ENCODE peak calls at places on chromosomes 7 and 10, in four cellular contexts. B, E, O and R are unnamed samples.

GRCh38 chr7:43649755-43650274 is 66.9 kb downstream of the STK17A start:
- DNase-seq in B (no peak), E (no peak), O (no peak), R (peak)

GRCh38 chr10:65570143-65571010 is 1355.5 kb upstream of the LRRTM3 start:
- DNase-seq in B (peak), E (peak), O (peak), R (peak)

GRCh38 chr7:95693551-95694333 is 78.6 kb upstream of the DYNC1I1 start:
- DNase-seq in B (no peak), E (peak), O (no peak), R (peak)

GRCh38 chr7:30348083-30348560 is 63.7 kb downstream of the ZNRF2 start:
- DNase-seq in B (peak), E (peak), O (no peak), R (peak)

GRCh38 chr7:4612237-4612636 is 69.9 kb upstream of the FOXK1 start:
- DNase-seq in B (no peak), E (no peak), O (no peak), R (no peak)

GRCh38 chr10:129756912-129757861 is 206.9 kb downstream of the EBF3 start:
- DNase-seq in B (no peak), E (no peak), O (no peak), R (no peak)

GRCh38 chr7:149778696-149779501 is 5.5 kb upstream of the ZNF467 start:
- DNase-seq in B (no peak), E (no peak), O (peak), R (no peak)

GRCh38 chr10:102776779-102777417 is 33.1 kb downstream of the WBP1L start:
- DNase-seq in B (peak), E (peak), O (peak), R (peak)

GRCh38 chr7:70082026-70082655 is 483.9 kb downstream of the AUTS2 start:
- DNase-seq in B (no peak), E (no peak), O (no peak), R (no peak)

GRCh38 chr7:103993551-103993950 is 4.1 kb upstream of the RELN start:
- DNase-seq in B (no peak), E (no peak), O (no peak), R (peak)

GRCh38 chr7:39595102-39595620 is 28.2 kb upstream of the RALA start:
- DNase-seq in B (peak), E (no peak), O (no peak), R (peak)

GRCh38 chr10:79393924-79394610 is 46.8 kb downstream of the PPIF start:
- DNase-seq in B (no peak), E (no peak), O (no peak), R (no peak)

GRCh38 chr10:7412482-7413251 is 1.8 kb upstream of the SFMBT2 start:
- DNase-seq in B (no peak), E (peak), O (peak), R (no peak)

GRCh38 chr10:17049195-17049594 is 80.4 kb downstream of the CUBN start:
- DNase-seq in B (peak), E (no peak), O (no peak), R (no peak)

GRCh38 chr7:154633641-154634040 is 369.3 kb downstream of the PAXIP1 start:
- DNase-seq in B (no peak), E (no peak), O (no peak), R (no peak)

GRCh38 chr7:17939670-17940301 is 508 bp downstream of the SNX13 start:
- DNase-seq in B (peak), E (peak), O (peak), R (peak)

GRCh38 chr7:111958889-111959288 is 247.3 kb downstream of the DOCK4 start:
- DNase-seq in B (no peak), E (no peak), O (peak), R (no peak)

GRCh38 chr7:22137466-22137865 is 191.8 kb upstream of the CDCA7L start:
- DNase-seq in B (no peak), E (no peak), O (no peak), R (peak)

GRCh38 chr10:6333086-6333485 is 130.4 kb downstream of the PFKFB3 start:
- DNase-seq in B (no peak), E (no peak), O (no peak), R (no peak)

GRCh38 chr10:7199152-7199760 is 211.6 kb downstream of the SFMBT2 start:
- DNase-seq in B (no peak), E (no peak), O (no peak), R (peak)

GRCh38 chr10:110399163-110400094 is 94.7 kb upstream of the SMNDC1 start:
- DNase-seq in B (no peak), E (peak), O (no peak), R (peak)

GRCh38 chr10:71753091-71753959 is 20.0 kb downstream of the VSIR start:
- DNase-seq in B (peak), E (no peak), O (no peak), R (no peak)

GRCh38 chr7:129843365-129843898 is 109.3 kb downstream of the UBE2H start:
- DNase-seq in B (no peak), E (no peak), O (no peak), R (no peak)

GRCh38 chr10:44177610-44178009 is 207.3 kb downstream of the CXCL12 start:
- DNase-seq in B (no peak), E (no peak), O (no peak), R (no peak)

GRCh38 chr10:61465807-61466425 is 12.7 kb upstream of the TMEM26 start:
- DNase-seq in B (peak), E (no peak), O (no peak), R (peak)

GRCh38 chr10:7302393-7303054 is 108.3 kb downstream of the SFMBT2 start:
- DNase-seq in B (no peak), E (peak), O (no peak), R (peak)

GRCh38 chr10:101512741-101513140 is 75.3 kb downstream of the POLL start:
- DNase-seq in B (no peak), E (no peak), O (no peak), R (peak)

GRCh38 chr10:130989670-130990247 is 321.8 kb downstream of the TCERG1L start:
- DNase-seq in B (no peak), E (no peak), O (peak), R (no peak)

GRCh38 chr10:101165736-101166135 is 34.6 kb downstream of the TLX1 start:
- DNase-seq in B (no peak), E (no peak), O (no peak), R (no peak)

DNA sequence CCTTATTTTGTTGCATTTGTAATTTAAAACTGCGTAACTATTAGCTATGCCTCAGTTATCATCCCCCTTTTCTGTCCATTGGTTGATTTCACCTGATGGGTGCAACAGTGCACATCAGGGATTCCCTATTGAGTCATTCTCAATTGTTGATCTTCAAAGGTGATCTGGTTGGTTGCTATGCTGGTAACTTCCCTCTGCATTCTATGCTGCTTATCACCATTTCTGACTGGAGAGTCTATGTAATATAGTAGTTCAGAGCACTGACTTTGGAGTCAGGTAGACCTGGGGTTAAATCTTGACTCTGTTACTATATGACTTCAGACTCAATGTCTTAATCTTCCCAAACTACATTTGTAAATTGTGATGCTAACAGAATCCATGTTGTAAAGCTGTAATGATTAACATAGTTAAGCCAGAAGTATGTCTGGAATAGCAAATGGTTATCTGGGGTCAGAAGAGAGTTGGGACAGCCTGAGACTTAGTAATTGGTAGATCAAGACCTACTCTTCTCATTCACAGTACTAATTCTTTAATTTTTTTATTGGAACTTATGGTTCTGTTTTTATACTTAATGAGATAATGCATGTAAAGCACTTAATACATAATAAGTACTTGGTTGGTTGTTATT is 38.1 kb downstream of the EXOC6 start:
- DNase-seq in B (no peak), E (peak), O (no peak), R (peak)
- TF ChIP-seq SMC3 in B (no peak), E (no peak), O (no peak), R (no peak)

GRCh38 chr7:158411232-158411950 is 176.2 kb downstream of the PTPRN2 start:
- DNase-seq in B (no peak), E (no peak), O (no peak), R (no peak)

GRCh38 chr7:158409120-158409519 is 178.5 kb downstream of the PTPRN2 start:
- DNase-seq in B (no peak), E (no peak), O (no peak), R (no peak)

GRCh38 chr7:158407581-158408331 is 179.9 kb downstream of the PTPRN2 start:
- DNase-seq in B (peak), E (peak), O (peak), R (no peak)

GRCh38 chr7:158409816-158410330 is 177.8 kb downstream of the PTPRN2 start:
- DNase-seq in B (no peak), E (no peak), O (no peak), R (no peak)

DNA sequence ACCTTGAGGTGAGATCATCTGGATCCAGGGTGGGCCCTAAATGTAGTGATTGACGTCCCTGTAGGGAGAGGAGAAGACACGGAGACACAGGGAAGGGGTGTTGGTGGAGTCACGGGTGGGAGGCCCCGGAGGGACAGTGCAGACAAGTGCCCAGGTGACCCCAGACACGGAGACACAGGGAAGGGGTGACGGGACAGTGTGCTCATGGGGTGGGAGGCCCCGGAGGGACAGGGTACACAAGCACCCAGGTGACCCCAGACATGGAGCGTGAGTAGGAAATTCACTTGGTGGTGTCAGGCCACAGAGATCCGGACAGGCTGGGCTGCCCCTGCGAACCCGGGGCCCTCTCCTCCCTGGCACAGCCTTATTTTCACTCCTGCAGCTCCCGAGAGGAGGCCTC is 176.9 kb downstream of the PTPRN2 start:
- DNase-seq in B (no peak), E (no peak), O (no peak), R (no peak)
- TF ChIP-seq SMC3 in B (no peak), E (no peak), O (no peak), R (no peak)

GRCh38 chr7:2956076-2956475 is 87.6 kb downstream of the CARD11 start:
- DNase-seq in B (no peak), E (no peak), O (no peak), R (no peak)

GRCh38 chr7:2955177-2955768 is 88.4 kb downstream of the CARD11 start:
- DNase-seq in B (peak), E (no peak), O (no peak), R (no peak)

GRCh38 chr7:2953099-2953498 is 90.6 kb downstream of the CARD11 start:
- DNase-seq in B (no peak), E (no peak), O (no peak), R (no peak)

GRCh38 chr7:2953588-2954407 is 89.9 kb downstream of the CARD11 start:
- DNase-seq in B (no peak), E (no peak), O (no peak), R (no peak)

GRCh38 chr7:2954433-2954853 is 89.2 kb downstream of the CARD11 start:
- DNase-seq in B (no peak), E (no peak), O (no peak), R (no peak)
- TF ChIP-seq SMC3 in B (no peak), E (no peak), O (no peak), R (no peak)

DNA sequence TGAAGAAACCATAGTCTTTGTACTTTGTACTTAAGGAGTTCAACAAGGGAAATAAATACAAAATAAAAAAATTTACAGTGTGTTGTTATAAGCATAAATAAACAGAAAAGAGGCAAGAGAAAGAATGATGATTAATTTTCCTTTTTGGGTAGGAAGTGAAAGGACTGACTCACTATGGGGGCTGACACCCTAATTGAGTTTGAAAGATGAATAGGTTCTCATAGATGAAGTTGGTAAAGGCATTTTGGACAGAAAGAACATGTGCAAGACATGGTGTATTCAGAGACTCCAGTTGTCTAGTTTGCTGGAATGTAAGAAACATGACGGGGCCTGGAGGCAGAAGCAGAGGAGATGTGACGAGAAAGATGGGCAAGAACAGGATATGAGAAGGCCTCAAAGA is 83.7 kb downstream of the VPS50 start:
- DNase-seq in B (no peak), E (no peak), O (no peak), R (no peak)
- TF ChIP-seq SMC3 in B (no peak), E (no peak), O (no peak), R (no peak)

GRCh38 chr10:1294748-1295147 is 238.6 kb downstream of the WDR37 start:
- DNase-seq in B (no peak), E (no peak), O (no peak), R (no peak)
- TF ChIP-seq SMC3 in B (no peak), E (no peak), O (no peak), R (no peak)

DNA sequence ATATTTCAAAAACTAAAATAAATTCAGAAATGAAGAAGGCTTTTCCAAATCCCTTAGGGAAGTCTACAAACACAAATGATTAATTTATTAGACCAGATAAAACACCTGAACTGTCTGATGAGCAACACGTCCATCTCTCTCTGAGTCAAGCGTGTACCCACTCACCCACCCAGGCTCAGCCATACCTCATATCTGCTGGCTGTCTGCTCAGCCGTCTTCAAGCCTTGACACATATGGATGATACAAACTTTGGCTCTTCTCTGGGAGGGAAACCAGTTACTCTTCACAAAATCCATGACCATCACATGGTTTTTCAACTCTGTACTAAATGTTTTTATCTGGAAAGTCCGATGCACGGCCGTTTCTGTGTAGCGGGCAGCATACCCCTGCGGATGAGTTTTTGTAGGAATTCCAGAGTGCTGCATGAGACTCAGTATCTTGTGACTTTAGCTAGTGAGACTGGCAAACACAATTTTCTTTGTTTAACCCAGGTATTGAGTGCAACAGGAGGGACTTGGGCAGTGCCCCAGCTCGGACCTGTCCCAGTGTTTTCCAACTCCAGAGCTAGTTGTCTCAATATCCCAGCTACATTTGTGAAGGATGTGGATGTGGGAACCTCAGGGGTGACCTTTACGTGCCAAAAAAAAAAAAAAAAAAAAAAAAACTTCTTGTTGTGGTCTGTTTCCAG is at the start of gene C10orf90:
- DNase-seq in B (no peak), E (no peak), O (no peak), R (no peak)
- TF ChIP-seq SMC3 in B (no peak), E (no peak), O (no peak), R (no peak)

GRCh38 chr7:12801107-12801506 is 113.7 kb downstream of the ARL4A start:
- DNase-seq in B (no peak), E (no peak), O (no peak), R (no peak)

GRCh38 chr7:12802070-12802469 is 114.6 kb downstream of the ARL4A start:
- DNase-seq in B (peak), E (no peak), O (no peak), R (no peak)

GRCh38 chr7:12805518-12805928 is 118.1 kb downstream of the ARL4A start:
- DNase-seq in B (no peak), E (no peak), O (no peak), R (no peak)

GRCh38 chr7:12805957-12806356 is 118.5 kb downstream of the ARL4A start:
- DNase-seq in B (peak), E (no peak), O (no peak), R (no peak)

DNA sequence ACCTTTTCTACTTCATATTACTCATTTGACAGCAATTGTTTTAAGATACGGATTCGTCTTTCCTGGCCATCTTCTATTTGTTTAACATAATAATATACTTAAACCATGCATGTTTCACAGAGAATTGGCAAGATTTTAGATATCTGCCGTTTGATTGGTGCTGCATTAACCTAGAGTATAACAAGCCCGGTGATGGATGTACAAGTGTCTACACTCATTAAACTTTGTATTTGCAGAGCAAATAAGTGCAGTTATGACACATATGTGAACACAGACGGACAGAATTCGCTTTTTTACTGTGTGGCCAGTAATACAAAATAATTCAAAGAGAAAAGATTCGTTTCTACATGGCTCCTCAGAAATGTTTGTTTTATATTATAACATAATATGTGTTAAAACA is 116.1 kb downstream of the ARL4A start:
- DNase-seq in B (no peak), E (no peak), O (no peak), R (no peak)
- TF ChIP-seq SMC3 in B (no peak), E (no peak), O (no peak), R (no peak)

GRCh38 chr7:127995866-127996215 is 35.4 kb downstream of the LRRC4 start:
- DNase-seq in B (no peak), E (no peak), O (peak), R (no peak)
- TF ChIP-seq SMC3 in B (no peak), E (no peak), O (no peak), R (no peak)

GRCh38 chr10:76879116-76879706 is 758.4 kb downstream of the KCNMA1 start:
- DNase-seq in B (no peak), E (no peak), O (peak), R (no peak)
- TF ChIP-seq SMC3 in B (no peak), E (no peak), O (no peak), R (no peak)

GRCh38 chr10:58017719-58018367 is 249.9 kb downstream of the IPMK start:
- DNase-seq in B (peak), E (peak), O (no peak), R (peak)
- TF ChIP-seq SMC3 in B (no peak), E (peak), O (no peak), R (peak)